ENCODE peak calls at places on chromosomes 12 and 14, in nine cellular contexts. One of them, this sample, is unnamed.

GRCh38 chr12:130482448-130482847 is 144.8 kb downstream of the PIWIL1 start:
- DNase-seq in WERI-Rb-1: no peak
- DNase-seq in pancreas: no peak
- DNase-seq in foreskin fibroblast: no peak
- DNase-seq in fibroblast of mammary gland: no peak
- DNase-seq in endodermal cell: peak
- DNase-seq in fibroblast of lung: no peak
- DNase-seq in BJ: no peak
- DNase-seq in cardiac fibroblast: no peak
- DNase-seq in this sample: no peak

GRCh38 chr14:97458302-97459137 is 661.3 kb downstream of the VRK1 start:
- DNase-seq in WERI-Rb-1: no peak
- DNase-seq in pancreas: peak
- DNase-seq in foreskin fibroblast: no peak
- DNase-seq in fibroblast of mammary gland: no peak
- DNase-seq in endodermal cell: peak
- DNase-seq in fibroblast of lung: no peak
- DNase-seq in BJ: no peak
- DNase-seq in cardiac fibroblast: no peak
- DNase-seq in this sample: no peak

GRCh38 chr14:68245146-68246073 is 425.8 kb downstream of the RAD51B start:
- DNase-seq in WERI-Rb-1: no peak
- DNase-seq in pancreas: peak
- DNase-seq in foreskin fibroblast: no peak
- DNase-seq in fibroblast of mammary gland: peak
- DNase-seq in endodermal cell: no peak
- DNase-seq in fibroblast of lung: peak
- DNase-seq in BJ: no peak
- DNase-seq in cardiac fibroblast: peak
- DNase-seq in this sample: peak

GRCh38 chr14:84750763-84751554 is 779.0 kb upstream of the FLRT2 start:
- DNase-seq in WERI-Rb-1: no peak
- DNase-seq in pancreas: no peak
- DNase-seq in foreskin fibroblast: peak
- DNase-seq in fibroblast of mammary gland: peak
- DNase-seq in endodermal cell: no peak
- DNase-seq in fibroblast of lung: peak
- DNase-seq in BJ: peak
- DNase-seq in cardiac fibroblast: peak
- DNase-seq in this sample: peak

GRCh38 chr12:91951571-91951970 is 194.1 kb downstream of the BTG1 start:
- DNase-seq in WERI-Rb-1: no peak
- DNase-seq in pancreas: no peak
- DNase-seq in foreskin fibroblast: no peak
- DNase-seq in fibroblast of mammary gland: peak
- DNase-seq in endodermal cell: no peak
- DNase-seq in fibroblast of lung: no peak
- DNase-seq in BJ: no peak
- DNase-seq in cardiac fibroblast: no peak
- DNase-seq in this sample: no peak

GRCh38 chr12:124441443-124442190 is 125.8 kb downstream of the NCOR2 start:
- DNase-seq in WERI-Rb-1: no peak
- DNase-seq in pancreas: no peak
- DNase-seq in foreskin fibroblast: peak
- DNase-seq in fibroblast of mammary gland: peak
- DNase-seq in endodermal cell: no peak
- DNase-seq in fibroblast of lung: peak
- DNase-seq in BJ: peak
- DNase-seq in cardiac fibroblast: peak
- DNase-seq in this sample: peak

GRCh38 chr14:44979740-44980346 is 17.9 kb downstream of the TOGARAM1 start:
- DNase-seq in WERI-Rb-1: no peak
- DNase-seq in pancreas: peak
- DNase-seq in foreskin fibroblast: no peak
- DNase-seq in fibroblast of mammary gland: no peak
- DNase-seq in endodermal cell: no peak
- DNase-seq in fibroblast of lung: no peak
- DNase-seq in BJ: no peak
- DNase-seq in cardiac fibroblast: peak
- DNase-seq in this sample: peak

GRCh38 chr12:124737040-124737419 is 126.6 kb downstream of the SCARB1 start:
- DNase-seq in WERI-Rb-1: no peak
- DNase-seq in pancreas: no peak
- DNase-seq in foreskin fibroblast: no peak
- DNase-seq in fibroblast of mammary gland: peak
- DNase-seq in endodermal cell: no peak
- DNase-seq in fibroblast of lung: peak
- DNase-seq in BJ: no peak
- DNase-seq in cardiac fibroblast: no peak
- DNase-seq in this sample: no peak

GRCh38 chr14:100159107-100159864 is at the start of gene DEGS2:
- DNase-seq in WERI-Rb-1: peak
- DNase-seq in pancreas: peak
- DNase-seq in foreskin fibroblast: no peak
- DNase-seq in fibroblast of mammary gland: no peak
- DNase-seq in endodermal cell: peak
- DNase-seq in fibroblast of lung: no peak
- DNase-seq in BJ: no peak
- DNase-seq in cardiac fibroblast: no peak
- DNase-seq in this sample: no peak

GRCh38 chr12:93183940-93184663 is 193.6 kb upstream of the NUDT4 start:
- DNase-seq in WERI-Rb-1: no peak
- DNase-seq in pancreas: no peak
- DNase-seq in foreskin fibroblast: no peak
- DNase-seq in fibroblast of mammary gland: peak
- DNase-seq in endodermal cell: no peak
- DNase-seq in fibroblast of lung: peak
- DNase-seq in BJ: no peak
- DNase-seq in cardiac fibroblast: peak
- DNase-seq in this sample: peak

GRCh38 chr12:43291516-43291915 is 260.5 kb downstream of the ADAMTS20 start:
- DNase-seq in WERI-Rb-1: no peak
- DNase-seq in pancreas: no peak
- DNase-seq in foreskin fibroblast: peak
- DNase-seq in fibroblast of mammary gland: peak
- DNase-seq in endodermal cell: no peak
- DNase-seq in fibroblast of lung: peak
- DNase-seq in BJ: no peak
- DNase-seq in cardiac fibroblast: peak
- DNase-seq in this sample: peak

GRCh38 chr14:68685419-68686211 is 107.3 kb downstream of the ZFP36L1 start:
- DNase-seq in WERI-Rb-1: no peak
- DNase-seq in pancreas: no peak
- DNase-seq in foreskin fibroblast: no peak
- DNase-seq in fibroblast of mammary gland: peak
- DNase-seq in endodermal cell: no peak
- DNase-seq in fibroblast of lung: peak
- DNase-seq in BJ: no peak
- DNase-seq in cardiac fibroblast: peak
- DNase-seq in this sample: peak

GRCh38 chr12:115172521-115172920 is 488.5 kb upstream of the TBX3 start:
- DNase-seq in WERI-Rb-1: no peak
- DNase-seq in pancreas: no peak
- DNase-seq in foreskin fibroblast: peak
- DNase-seq in fibroblast of mammary gland: peak
- DNase-seq in endodermal cell: no peak
- DNase-seq in fibroblast of lung: peak
- DNase-seq in BJ: peak
- DNase-seq in cardiac fibroblast: no peak
- DNase-seq in this sample: peak

GRCh38 chr12:59044791-59045190 is 124.5 kb upstream of the LRIG3 start:
- DNase-seq in WERI-Rb-1: no peak
- DNase-seq in pancreas: no peak
- DNase-seq in foreskin fibroblast: no peak
- DNase-seq in fibroblast of mammary gland: no peak
- DNase-seq in endodermal cell: no peak
- DNase-seq in fibroblast of lung: no peak
- DNase-seq in BJ: no peak
- DNase-seq in cardiac fibroblast: no peak
- DNase-seq in this sample: no peak

DNA sequence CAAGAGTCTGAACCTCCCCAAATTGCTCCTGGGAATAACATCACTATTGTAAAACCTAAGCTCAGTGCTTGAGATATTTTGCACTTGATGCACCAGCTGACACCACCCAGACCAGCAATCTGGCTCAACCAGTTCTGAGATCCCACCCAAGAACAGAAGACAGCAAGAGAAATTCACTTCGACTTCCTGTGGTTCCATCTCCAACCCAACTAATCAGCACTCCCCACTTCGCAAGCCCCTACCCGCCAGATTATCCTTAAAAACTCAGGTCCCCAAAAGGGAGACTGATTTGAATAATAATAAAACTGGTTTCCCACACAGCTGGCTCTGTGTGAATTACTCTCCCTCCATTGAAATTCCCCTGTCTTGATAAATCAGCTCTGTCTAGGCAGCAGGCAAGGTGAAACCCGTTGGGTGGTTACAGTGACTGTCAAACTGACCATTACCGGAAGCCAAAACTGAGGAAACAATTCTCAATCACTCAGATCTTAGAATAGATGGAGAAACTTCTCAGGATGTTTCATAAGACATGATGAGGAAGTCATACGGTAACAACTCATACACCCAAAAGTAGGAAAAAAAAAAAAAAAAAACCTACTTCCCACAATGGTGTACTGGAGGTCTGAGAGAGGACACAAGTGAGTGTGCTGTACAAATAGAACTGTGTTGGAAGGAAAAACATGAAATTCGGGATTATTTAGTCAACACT is 92.4 kb downstream of the TMTC1 start:
- DNase-seq in WERI-Rb-1: no peak
- DNase-seq in pancreas: no peak
- DNase-seq in foreskin fibroblast: no peak
- DNase-seq in fibroblast of mammary gland: no peak
- DNase-seq in endodermal cell: peak
- DNase-seq in fibroblast of lung: no peak
- DNase-seq in BJ: no peak
- DNase-seq in cardiac fibroblast: no peak
- DNase-seq in this sample: peak
- H3K4me3 ChIP-seq in WERI-Rb-1: no peak
- H3K4me3 ChIP-seq in pancreas: no peak
- H3K4me3 ChIP-seq in foreskin fibroblast: no peak
- H3K4me3 ChIP-seq in fibroblast of mammary gland: no peak
- H3K4me3 ChIP-seq in endodermal cell: no peak
- H3K4me3 ChIP-seq in fibroblast of lung: no peak
- H3K4me3 ChIP-seq in BJ: no peak
- H3K4me3 ChIP-seq in cardiac fibroblast: no peak
- H3K4me3 ChIP-seq in this sample: no peak

GRCh38 chr12:52414936-52415335 is 8.8 kb upstream of the KRT82 start:
- DNase-seq in WERI-Rb-1: no peak
- DNase-seq in pancreas: no peak
- DNase-seq in foreskin fibroblast: no peak
- DNase-seq in fibroblast of mammary gland: no peak
- DNase-seq in endodermal cell: no peak
- DNase-seq in fibroblast of lung: no peak
- DNase-seq in BJ: no peak
- DNase-seq in cardiac fibroblast: no peak
- DNase-seq in this sample: no peak

GRCh38 chr12:52413202-52413601 is 7.1 kb upstream of the KRT82 start:
- DNase-seq in WERI-Rb-1: no peak
- DNase-seq in pancreas: no peak
- DNase-seq in foreskin fibroblast: no peak
- DNase-seq in fibroblast of mammary gland: no peak
- DNase-seq in endodermal cell: no peak
- DNase-seq in fibroblast of lung: no peak
- DNase-seq in BJ: no peak
- DNase-seq in cardiac fibroblast: no peak
- DNase-seq in this sample: no peak

GRCh38 chr12:52411806-52412205 is 5.7 kb upstream of the KRT82 start:
- DNase-seq in WERI-Rb-1: no peak
- DNase-seq in pancreas: no peak
- DNase-seq in foreskin fibroblast: no peak
- DNase-seq in fibroblast of mammary gland: no peak
- DNase-seq in endodermal cell: no peak
- DNase-seq in fibroblast of lung: no peak
- DNase-seq in BJ: no peak
- DNase-seq in cardiac fibroblast: no peak
- DNase-seq in this sample: no peak

GRCh38 chr12:52415870-52416750 is 10.0 kb upstream of the KRT82 start:
- DNase-seq in WERI-Rb-1: no peak
- DNase-seq in pancreas: no peak
- DNase-seq in foreskin fibroblast: peak
- DNase-seq in fibroblast of mammary gland: peak
- DNase-seq in endodermal cell: no peak
- DNase-seq in fibroblast of lung: peak
- DNase-seq in BJ: no peak
- DNase-seq in cardiac fibroblast: peak
- DNase-seq in this sample: peak

DNA sequence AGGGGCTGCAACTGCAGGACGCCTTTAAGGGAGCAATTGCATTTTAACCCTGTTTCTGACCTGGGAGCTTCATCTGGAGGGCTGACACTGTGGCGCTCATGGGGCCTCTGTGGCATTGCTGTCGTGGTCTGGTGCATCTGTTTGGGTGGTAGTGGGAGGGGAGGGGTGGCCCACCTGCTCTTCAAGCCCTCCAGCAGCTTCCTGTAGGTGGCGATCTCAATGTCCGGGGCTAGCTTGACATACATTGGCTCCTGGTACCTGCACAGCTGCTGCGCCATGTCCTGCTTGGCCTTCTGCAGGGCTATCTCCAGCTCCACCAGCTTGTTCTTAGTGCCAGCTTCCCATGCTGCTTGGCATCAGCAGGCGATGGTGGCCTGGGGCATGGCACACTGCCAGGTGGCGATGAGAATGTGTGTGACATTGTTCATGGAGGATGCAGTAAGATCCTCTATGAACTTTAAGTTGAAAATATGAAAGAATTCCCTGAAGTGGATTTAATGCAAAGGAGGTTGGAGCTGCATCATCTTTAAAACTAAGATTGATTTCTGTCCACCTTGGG is 7.7 kb upstream of the KRT82 start:
- DNase-seq in WERI-Rb-1: no peak
- DNase-seq in pancreas: no peak
- DNase-seq in foreskin fibroblast: no peak
- DNase-seq in fibroblast of mammary gland: no peak
- DNase-seq in endodermal cell: peak
- DNase-seq in fibroblast of lung: no peak
- DNase-seq in BJ: no peak
- DNase-seq in cardiac fibroblast: no peak
- DNase-seq in this sample: no peak
- TF ChIP-seq CTCF in WERI-Rb-1: no peak
- TF ChIP-seq CTCF in pancreas: no peak
- TF ChIP-seq CTCF in foreskin fibroblast: no peak
- TF ChIP-seq CTCF in fibroblast of mammary gland: no peak
- TF ChIP-seq CTCF in endodermal cell: peak
- TF ChIP-seq CTCF in fibroblast of lung: no peak
- TF ChIP-seq CTCF in BJ: no peak
- TF ChIP-seq CTCF in cardiac fibroblast: no peak
- TF ChIP-seq CTCF in this sample: no peak

GRCh38 chr12:26120561-26121274 is 4.1 kb downstream of the BHLHE41 start:
- DNase-seq in WERI-Rb-1: no peak
- DNase-seq in pancreas: no peak
- DNase-seq in foreskin fibroblast: no peak
- DNase-seq in fibroblast of mammary gland: no peak
- DNase-seq in endodermal cell: no peak
- DNase-seq in fibroblast of lung: no peak
- DNase-seq in BJ: no peak
- DNase-seq in cardiac fibroblast: no peak
- DNase-seq in this sample: no peak
- H3K4me3 ChIP-seq in WERI-Rb-1: no peak
- H3K4me3 ChIP-seq in pancreas: no peak
- H3K4me3 ChIP-seq in foreskin fibroblast: no peak
- H3K4me3 ChIP-seq in fibroblast of mammary gland: no peak
- H3K4me3 ChIP-seq in endodermal cell: no peak
- H3K4me3 ChIP-seq in fibroblast of lung: no peak
- H3K4me3 ChIP-seq in BJ: no peak
- H3K4me3 ChIP-seq in cardiac fibroblast: no peak
- H3K4me3 ChIP-seq in this sample: no peak

GRCh38 chr12:29024117-29024516 is 125.0 kb upstream of the FAR2 start:
- DNase-seq in WERI-Rb-1: no peak
- DNase-seq in pancreas: no peak
- DNase-seq in foreskin fibroblast: no peak
- DNase-seq in fibroblast of mammary gland: peak
- DNase-seq in endodermal cell: no peak
- DNase-seq in fibroblast of lung: no peak
- DNase-seq in BJ: no peak
- DNase-seq in cardiac fibroblast: no peak
- DNase-seq in this sample: no peak
- TF ChIP-seq CTCF in WERI-Rb-1: no peak
- TF ChIP-seq CTCF in pancreas: no peak
- TF ChIP-seq CTCF in foreskin fibroblast: peak
- TF ChIP-seq CTCF in fibroblast of mammary gland: peak
- TF ChIP-seq CTCF in endodermal cell: peak
- TF ChIP-seq CTCF in fibroblast of lung: peak
- TF ChIP-seq CTCF in BJ: peak
- TF ChIP-seq CTCF in cardiac fibroblast: peak
- TF ChIP-seq CTCF in this sample: peak